ENCODE peak calls at places on chromosomes 2 and 18, in four cellular contexts. Z is H9, U is IMR-90, E is H1. O is an unnamed sample.

GRCh38 chr18:35582310-35582682 is 756 bp downstream of the GALNT1 start:
- DNase-seq in Z (no peak), E (no peak), U (no peak), O (no peak)

GRCh38 chr2:45993476-45993991 is 303.7 kb upstream of the EPAS1 start:
- DNase-seq in Z (peak), E (peak), U (peak), O (peak)

GRCh38 chr2:208542465-208543041 is 136.0 kb downstream of the PTH2R start:
- DNase-seq in E (no peak), U (no peak), Z (no peak), O (no peak)

GRCh38 chr2:59083075-59083792 is 842.1 kb upstream of the FANCL start:
- DNase-seq in E (no peak), U (no peak), Z (no peak), O (peak)

GRCh38 chr2:226578879-226579278 is 220.7 kb downstream of the IRS1 start:
- DNase-seq in Z (no peak), U (peak), E (no peak), O (no peak)

GRCh38 chr18:25141796-25142365 is 210.1 kb downstream of the ZNF521 start:
- DNase-seq in U (no peak), E (no peak), Z (no peak), O (no peak)

GRCh38 chr18:55786651-55787272 is 198.8 kb upstream of the TCF4 start:
- DNase-seq in E (no peak), Z (no peak), U (peak), O (no peak)

GRCh38 chr2:120546077-120546864 is 189.4 kb upstream of the GLI2 start:
- DNase-seq in U (peak), Z (no peak), E (no peak), O (peak)

GRCh38 chr2:212777020-212777491 is 238.5 kb upstream of the ERBB4 start:
- DNase-seq in Z (no peak), U (peak), E (no peak), O (peak)

GRCh38 chr18:63567825-63568224 is 19.3 kb upstream of the SERPINB13 start:
- DNase-seq in U (no peak), E (no peak), Z (no peak), O (no peak)
- H4K5ac ChIP-seq in U (no peak), E (no peak), Z (no peak), O (no peak)

GRCh38 chr18:1078301-1078700 is 173.6 kb downstream of the ADCYAP1 start:
- DNase-seq in Z (no peak), E (no peak), U (no peak), O (peak)
- H4K5ac ChIP-seq in Z (no peak), E (no peak), U (no peak), O (no peak)

GRCh38 chr2:200810967-200811335 is 759 bp upstream of the BZW1 start:
- DNase-seq in Z (no peak), U (peak), E (no peak), O (no peak)

GRCh38 chr2:200809506-200810251 is 2.0 kb upstream of the BZW1 start:
- DNase-seq in Z (no peak), E (no peak), U (peak), O (no peak)

GRCh38 chr2:200810252-200810650 is 1.5 kb upstream of the BZW1 start:
- DNase-seq in Z (no peak), E (no peak), U (peak), O (peak)

GRCh38 chr2:200812122-200813022 is 662 bp downstream of the BZW1 start:
- DNase-seq in Z (peak), E (peak), U (peak), O (peak)

GRCh38 chr2:200811336-200812121 is at the start of gene BZW1:
- DNase-seq in E (peak), Z (peak), U (peak), O (peak)
- H4K5ac ChIP-seq in E (peak), Z (no peak), U (peak), O (no peak)

DNA sequence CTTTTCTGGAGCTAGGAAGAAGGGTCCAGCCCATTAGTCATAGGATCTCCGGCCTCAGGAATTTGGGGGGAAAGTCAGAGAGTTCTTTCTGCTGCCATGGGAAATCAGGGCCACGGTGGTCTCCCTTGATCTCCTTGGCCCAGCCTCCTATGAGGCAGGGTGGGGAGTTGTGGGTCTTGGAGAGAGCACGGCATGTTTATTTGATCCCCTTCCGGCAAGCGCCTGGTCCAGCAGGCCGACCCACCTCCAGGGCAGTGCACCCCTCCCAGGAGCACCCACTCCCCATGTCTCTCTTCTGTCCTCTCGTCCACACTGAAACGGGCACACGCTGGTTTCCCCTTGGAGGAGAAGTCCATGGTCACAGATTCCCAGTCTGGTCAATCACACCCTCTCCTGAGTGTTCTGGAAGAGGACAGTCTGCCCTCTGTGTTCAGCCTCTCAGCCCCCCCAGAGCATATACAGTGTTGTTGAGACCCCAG is 464.6 kb upstream of the HS6ST1 start:
- DNase-seq in U (no peak), E (no peak), Z (peak), O (no peak)
- H4K5ac ChIP-seq in U (no peak), E (no peak), Z (no peak), O (no peak)

DNA sequence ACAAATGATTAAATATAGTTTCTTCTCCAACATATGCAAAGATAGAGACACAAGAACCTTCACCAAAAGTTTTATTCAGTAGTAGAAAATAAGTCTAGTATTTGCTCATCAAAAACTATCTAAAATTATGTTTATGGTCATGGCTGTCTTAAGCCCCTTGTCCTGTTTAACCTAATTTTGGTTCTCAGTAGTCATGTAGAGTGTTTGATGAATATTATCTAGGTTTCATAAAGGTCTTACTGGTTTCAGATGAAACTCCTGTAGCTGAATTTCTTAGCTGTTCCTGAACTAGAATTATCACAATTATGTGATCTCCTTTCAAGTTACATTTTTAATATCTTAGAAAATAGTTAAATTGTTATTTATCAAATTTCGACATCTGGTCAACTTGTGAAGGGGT is 228.0 kb upstream of the SPHKAP start:
- DNase-seq in E (no peak), Z (no peak), U (no peak), O (no peak)
- H4K5ac ChIP-seq in E (no peak), Z (no peak), U (no peak), O (no peak)

GRCh38 chr2:69166465-69166811 is 153.5 kb downstream of the ANTXR1 start:
- DNase-seq in E (no peak), U (no peak), Z (no peak), O (no peak)

GRCh38 chr2:69165079-69165478 is 152.1 kb downstream of the ANTXR1 start:
- DNase-seq in Z (no peak), U (no peak), E (no peak), O (no peak)

GRCh38 chr2:69168144-69168813 is 155.3 kb downstream of the ANTXR1 start:
- DNase-seq in Z (no peak), U (peak), E (no peak), O (no peak)

GRCh38 chr2:69167469-69167822 is 154.5 kb downstream of the ANTXR1 start:
- DNase-seq in U (no peak), Z (no peak), E (no peak), O (no peak)

DNA sequence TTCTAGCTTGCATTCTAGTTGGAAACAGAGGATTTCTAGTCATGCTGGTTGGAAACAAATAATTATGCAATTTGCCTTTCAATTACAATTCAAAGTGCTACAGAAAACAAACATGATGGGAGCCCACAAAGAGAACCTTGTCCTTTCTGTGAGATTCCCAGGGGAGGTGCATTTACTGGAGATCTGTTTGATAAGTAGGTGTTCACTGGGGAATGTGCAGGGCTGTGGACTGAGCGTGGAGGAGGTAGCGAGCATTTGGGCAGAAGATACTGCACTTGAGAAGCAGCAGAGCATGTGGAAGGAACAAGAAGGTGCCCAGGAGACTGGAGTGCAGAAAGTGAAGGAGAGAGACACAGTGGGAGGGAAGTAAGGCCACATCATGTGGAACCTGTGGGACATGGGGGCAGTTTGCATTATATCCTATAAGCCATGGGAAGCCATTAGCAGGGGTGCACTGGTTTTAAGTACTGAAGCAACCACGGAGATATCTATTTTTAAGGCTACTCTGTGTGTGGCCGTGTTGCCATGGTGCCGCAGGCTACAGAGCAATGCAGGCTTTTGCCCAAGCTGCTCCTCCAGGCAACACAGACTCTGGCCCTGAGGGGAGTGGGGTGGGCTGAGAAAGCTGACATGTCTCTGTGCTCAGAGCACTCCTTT is 154.0 kb downstream of the ANTXR1 start:
- DNase-seq in E (no peak), U (no peak), Z (no peak), O (no peak)
- H4K5ac ChIP-seq in E (no peak), U (no peak), Z (no peak), O (no peak)

GRCh38 chr2:233761040-233761769 is 1.1 kb downstream of the UGT1A1 start:
- DNase-seq in E (no peak), Z (no peak), U (peak), O (no peak)
- H4K5ac ChIP-seq in E (no peak), Z (no peak), U (no peak), O (no peak)

O was measured in mesendoderm.